ENCODE peak calls at places on chromosome 1, in six cellular contexts. E is K562, A is Panc1, D is SK-N-SH, C is sigmoid colon, K is suprapubic skin. L is an unnamed sample.

GRCh38 chr1:209585672-209586071 is 2.2 kb downstream of the CAMK1G start:
- DNase-seq in K (no peak), C (peak; percentile 66), E (no peak), D (peak; percentile 81), A (no peak), L (no peak)

GRCh38 chr1:81729818-81730217 is 70.9 kb upstream of the ADGRL2 start:
- DNase-seq in D (no peak), A (no peak), E (no peak), K (no peak), C (no peak), L (no peak)

GRCh38 chr1:27349784-27350672 is 8.2 kb downstream of the SYTL1 start:
- DNase-seq in E (no peak), A (no peak), D (peak; percentile 94), C (no peak), K (peak; percentile 75), L (no peak)

GRCh38 chr1:3042481-3042880 is 21.2 kb downstream of the ACTRT2 start:
- DNase-seq in C (no peak), K (no peak), A (no peak), D (no peak), E (no peak), L (no peak)

GRCh38 chr1:211135342-211135950 is 1.5 kb upstream of the KCNH1 start:
- DNase-seq in C (no peak), K (no peak), A (peak; percentile 64), E (peak; percentile 50), D (peak; percentile 47), L (peak; percentile 10)

GRCh38 chr1:1470626-1471388 is 758 bp upstream of the ATAD3B start:
- DNase-seq in E (peak; percentile 68), A (peak; percentile 2), K (no peak), D (no peak), C (no peak), L (peak; percentile 8)

GRCh38 chr1:53627666-53628065 is 111.3 kb downstream of the GLIS1 start:
- DNase-seq in E (no peak), C (no peak), A (no peak), K (no peak), D (no peak), L (no peak)

GRCh38 chr1:107877092-107877491 is 87.9 kb downstream of the VAV3 start:
- DNase-seq in C (no peak), K (no peak), D (no peak), E (no peak), A (no peak), L (peak; percentile 91)

GRCh38 chr1:34500451-34500850 is 254.4 kb upstream of the GJB5 start:
- DNase-seq in K (no peak), C (no peak), A (no peak), D (no peak), E (peak; percentile 12), L (no peak)

GRCh38 chr1:30898031-30898815 is 10.3 kb downstream of the SDC3 start:
- DNase-seq in A (no peak), K (no peak), E (no peak), D (no peak), C (no peak), L (no peak)

GRCh38 chr1:163168053-163168452 is 34.7 kb downstream of the RGS5 start:
- DNase-seq in D (no peak), C (no peak), E (no peak), K (no peak), A (peak; percentile 75), L (no peak)

GRCh38 chr1:20558180-20558579 is 5.8 kb downstream of the FAM43B start:
- DNase-seq in C (no peak), A (no peak), D (no peak), K (no peak), E (no peak), L (no peak)

GRCh38 chr1:145795257-145795881 is 28.5 kb downstream of the RNF115 start:
- DNase-seq in E (peak; percentile 52), D (no peak), K (no peak), A (no peak), C (no peak), L (no peak)

GRCh38 chr1:161725888-161726630 is 4.7 kb downstream of the FCRLB start:
- DNase-seq in K (peak; percentile 69), D (peak; percentile 64), E (no peak), C (peak; percentile 75), A (no peak), L (peak; percentile 47)

GRCh38 chr1:48876221-48876785 is 99.6 kb upstream of the BEND5 start:
- DNase-seq in A (no peak), K (no peak), D (no peak), C (no peak), E (no peak), L (no peak)

DNA sequence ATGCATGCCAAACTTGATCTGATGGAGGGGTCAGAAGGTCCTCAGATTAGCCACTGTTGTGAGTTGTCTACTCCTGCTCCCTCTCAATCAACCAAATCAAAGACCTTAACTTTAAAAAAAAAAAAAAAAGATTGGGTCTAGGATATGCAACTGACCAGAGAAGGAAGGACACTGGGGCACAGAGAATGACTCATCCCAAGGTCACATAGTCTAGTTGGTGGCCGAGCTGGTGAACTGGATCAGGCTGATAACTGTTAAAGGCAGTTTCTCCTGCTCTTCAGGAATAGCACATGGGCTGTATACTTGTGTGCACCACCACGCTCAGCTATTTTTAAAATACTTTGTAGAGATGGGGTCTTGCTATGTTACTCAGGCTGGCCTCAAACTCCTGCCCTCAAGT is 14.8 kb upstream of the S100A7 start:
- DNase-seq in E (peak; percentile 44), D (no peak), K (no peak), A (no peak), C (no peak), L (no peak)
- TF ChIP-seq POLR2AphosphoS5 in E (no peak), D (no peak), K (no peak), A (no peak), C (no peak), L (no peak)

DNA sequence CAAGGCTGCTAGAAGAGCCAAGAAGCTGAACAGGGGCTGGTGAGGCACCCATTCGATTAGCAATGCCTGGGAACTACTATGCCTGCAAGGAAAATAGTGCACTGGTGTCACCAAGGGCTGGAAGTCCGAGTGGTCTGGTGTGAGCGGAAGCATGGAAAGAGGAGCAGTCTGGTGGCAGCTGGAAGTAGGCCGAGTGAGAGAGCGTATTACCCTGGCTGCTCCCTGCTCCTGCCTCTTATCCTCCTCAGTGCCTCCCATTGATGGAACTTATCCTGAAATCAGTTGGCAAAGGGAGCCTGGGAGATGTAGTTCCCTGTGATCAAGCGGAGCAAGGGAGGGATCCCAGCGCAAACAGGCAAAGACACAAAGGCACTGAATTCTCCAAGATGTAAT is 9.6 kb downstream of the SMAP2 start:
- DNase-seq in K (no peak), D (peak; percentile 85), E (peak; percentile 78), A (peak; percentile 50), C (no peak), L (no peak)
- TF ChIP-seq POLR2AphosphoS5 in K (no peak), D (no peak), E (no peak), A (no peak), C (no peak), L (no peak)

GRCh38 chr1:119733754-119734153 is 22.0 kb downstream of the PHGDH start:
- DNase-seq in C (no peak), E (no peak), A (no peak), D (no peak), K (no peak), L (no peak)
- TF ChIP-seq POLR2AphosphoS5 in C (no peak), E (no peak), A (no peak), D (no peak), K (no peak), L (no peak)

DNA sequence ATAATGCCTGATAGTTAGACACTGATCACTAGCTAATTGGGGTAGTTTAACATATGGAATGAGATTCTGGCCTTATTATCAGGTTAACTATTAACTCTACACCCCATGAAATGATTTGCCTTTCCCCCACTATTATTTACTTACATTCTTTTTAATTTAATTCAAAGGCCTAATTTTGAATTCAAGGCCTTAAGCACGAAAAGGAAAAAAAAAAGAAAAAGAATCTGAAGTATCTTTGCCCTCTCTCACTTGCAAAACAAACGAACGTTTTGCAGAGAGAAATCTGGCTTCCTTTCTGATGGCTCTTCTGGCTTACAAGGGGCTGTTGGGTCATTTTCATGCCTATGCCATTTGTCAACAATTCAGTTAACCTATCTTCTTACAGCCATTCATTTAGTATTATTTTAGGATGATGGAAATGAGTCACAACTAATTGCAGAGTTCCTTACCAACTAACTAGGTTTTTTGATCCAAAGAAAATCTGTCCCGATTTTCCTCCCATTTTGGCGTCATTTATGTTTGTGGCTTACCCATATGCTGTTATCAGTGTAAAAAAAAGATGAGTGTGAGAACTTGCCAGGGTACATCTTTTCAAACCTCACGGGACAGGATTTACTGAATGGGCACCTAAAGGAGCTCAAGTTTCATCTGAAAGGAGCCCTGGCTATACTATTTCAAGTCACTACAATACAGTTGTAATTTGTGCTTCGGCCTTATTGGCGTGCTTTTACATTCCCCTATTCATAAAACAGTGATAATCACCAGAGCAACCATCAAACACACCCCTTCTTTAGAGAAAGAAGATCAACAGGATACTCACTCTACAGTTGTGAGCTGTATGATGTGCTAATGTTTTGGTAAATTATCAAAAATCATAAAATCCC is 1.9 kb upstream of the ERRFI1 start:
- DNase-seq in C (no peak), E (no peak), D (no peak), K (no peak), A (no peak), L (no peak)
- TF ChIP-seq POLR2AphosphoS5 in C (peak; percentile 29), E (no peak), D (peak; percentile 38), K (no peak), A (peak; percentile 66), L (no peak)

GRCh38 chr1:32685498-32685897 is 17.1 kb downstream of the SYNC start:
- DNase-seq in C (peak; percentile 1), K (peak; percentile 2), A (no peak), E (no peak), D (no peak), L (no peak)

GRCh38 chr1:32684167-32684811 is 18.3 kb downstream of the SYNC start:
- DNase-seq in C (peak; percentile 86), E (no peak), A (no peak), D (no peak), K (peak; percentile 42), L (no peak)

GRCh38 chr1:32681501-32681900 is 21.1 kb downstream of the SYNC start:
- DNase-seq in A (no peak), C (peak; percentile 69), D (no peak), K (no peak), E (no peak), L (no peak)

GRCh38 chr1:32681999-32682398 is 20.6 kb downstream of the SYNC start:
- DNase-seq in A (no peak), K (no peak), D (no peak), E (no peak), C (no peak), L (no peak)

GRCh38 chr1:32683397-32683796 is 19.2 kb downstream of the SYNC start:
- DNase-seq in E (no peak), A (no peak), C (peak; percentile 3), D (no peak), K (peak; percentile 1), L (no peak)
- TF ChIP-seq POLR2AphosphoS5 in E (peak; percentile 41), A (peak; percentile 48), C (no peak), D (no peak), K (no peak), L (no peak)

DNA sequence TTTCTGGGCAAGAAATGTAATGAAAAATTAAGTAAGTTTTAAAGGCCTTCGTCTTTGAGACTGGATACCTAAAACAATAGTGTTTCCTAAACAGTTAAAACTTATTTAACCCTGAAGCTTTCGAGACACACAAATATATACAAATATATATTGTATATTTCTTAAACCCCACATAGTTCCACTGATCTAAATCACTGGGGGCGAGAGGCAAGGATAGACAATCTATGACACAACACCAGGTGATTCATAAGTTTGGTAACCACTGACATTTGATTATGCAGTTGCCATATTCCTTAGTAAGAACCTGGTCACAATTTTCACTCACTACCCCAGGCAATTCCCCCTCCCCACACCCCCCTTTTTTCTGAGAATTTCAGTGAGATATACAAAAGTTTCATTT is 55.3 kb upstream of the BOLA1 start:
- DNase-seq in D (no peak), A (no peak), E (peak; percentile 59), K (no peak), C (no peak), L (no peak)
- TF ChIP-seq POLR2AphosphoS5 in D (no peak), A (no peak), E (peak; percentile 13), K (no peak), C (no peak), L (no peak)

GRCh38 chr1:117112063-117112462 is 9.5 kb downstream of the TRIM45 start:
- DNase-seq in A (no peak), K (no peak), E (no peak), D (no peak), C (no peak), L (no peak)
- TF ChIP-seq POLR2AphosphoS5 in A (no peak), K (no peak), E (no peak), D (no peak), C (no peak), L (no peak)

L was measured in HL-60.